ENCODE peak calls at places on chromosome 12, in six cellular contexts. E, I, K, W, Q and D are unnamed samples.

GRCh38 chr12:73083736-73084135 is 811.6 kb downstream of the TRHDE start:
- DNase-seq in K (no peak), Q (no peak), W (no peak), I (no peak), E (no peak), D (no peak)

GRCh38 chr12:123391546-123392343 is 7.8 kb downstream of the KMT5A start:
- DNase-seq in W (no peak), K (no peak), I (no peak), E (no peak), Q (no peak), D (no peak)

GRCh38 chr12:51862947-51863346 is 14.4 kb upstream of the FIGNL2 start:
- DNase-seq in E (no peak), W (no peak), K (no peak), Q (no peak), I (no peak), D (no peak)

GRCh38 chr12:122389677-122390076 is 32.8 kb downstream of the CLIP1 start:
- DNase-seq in Q (no peak), E (no peak), W (no peak), K (no peak), I (no peak), D (no peak)

GRCh38 chr12:23039834-23040233 is 414.9 kb downstream of the ETNK1 start:
- DNase-seq in W (peak), Q (no peak), I (no peak), E (no peak), K (no peak), D (no peak)

GRCh38 chr12:111063296-111064026 is 143.1 kb upstream of the MYL2 start:
- DNase-seq in E (no peak), K (no peak), W (peak), I (no peak), Q (no peak), D (no peak)

GRCh38 chr12:100794441-100795192 is at the start of gene ANO4:
- DNase-seq in Q (no peak), I (no peak), W (peak), K (no peak), E (peak), D (peak)

GRCh38 chr12:47686645-47687240 is 19.1 kb downstream of the RPAP3 start:
- DNase-seq in Q (peak), E (peak), W (peak), K (no peak), I (peak), D (no peak)

GRCh38 chr12:30753761-30754382 is 879 bp downstream of the CAPRIN2 start:
- DNase-seq in K (no peak), W (peak), I (no peak), Q (no peak), E (no peak), D (no peak)

GRCh38 chr12:105835505-105835904 is 303.2 kb downstream of the NUAK1 start:
- DNase-seq in Q (no peak), K (no peak), I (no peak), W (no peak), E (no peak), D (no peak)

GRCh38 chr12:83784298-83784890 is 1097.7 kb downstream of the TMTC2 start:
- DNase-seq in W (no peak), I (no peak), Q (no peak), K (no peak), E (no peak), D (no peak)

GRCh38 chr12:1797011-1797901 is 23.1 kb upstream of the LRTM2 start:
- DNase-seq in Q (peak), K (peak), W (no peak), E (no peak), I (no peak), D (no peak)

GRCh38 chr12:79344855-79345840 is 345.6 kb downstream of the PAWR start:
- DNase-seq in E (peak), Q (peak), I (peak), K (no peak), W (peak), D (no peak)

GRCh38 chr12:109524466-109525278 is 47.2 kb downstream of the UBE3B start:
- DNase-seq in I (no peak), W (no peak), K (no peak), E (no peak), Q (no peak), D (no peak)

GRCh38 chr12:30732954-30733637 is 21.7 kb downstream of the CAPRIN2 start:
- DNase-seq in I (no peak), E (no peak), Q (no peak), K (no peak), W (no peak), D (no peak)